ENCODE peak calls at places on chromosomes 13 and 19, in eight cellular contexts. Z is erythroblast; P is activated CD4-positive, alpha-beta T cell treated with anti-CD3 and anti-CD28 coated beads, Interleukin-2, amount 50 U/mL, for 24 hours; C is BJ; B is HEK293T; L is stimulated activated CD4-positive, alpha-beta T cell treated with anti-CD3 and anti-CD28 coated beads, Interleukin-4, amount 100 ng/mL, for 1 hour; H is CD4-positive, alpha-beta T cell; G is CD8-positive, alpha-beta memory T cell. T is an unnamed sample.

GRCh38 chr19:45117167-45117594 is 24.2 kb downstream of the PPP1R37 start:
- DNase-seq in Z (peak), P (peak), C (no peak), B (no peak), L (peak), H (peak), G (no peak), T (peak)

GRCh38 chr19:35048911-35049411 is 7.4 kb downstream of the HPN start:
- DNase-seq in Z (no peak), P (no peak), C (no peak), B (no peak), L (no peak), H (no peak), G (no peak), T (no peak)

GRCh38 chr19:31110331-31110730 is 238.9 kb downstream of the TSHZ3 start:
- DNase-seq in Z (no peak), P (no peak), C (no peak), B (no peak), L (no peak), H (no peak), G (no peak), T (peak)

GRCh38 chr19:43422000-43422688 is 7.5 kb downstream of the TEX101 start:
- DNase-seq in Z (no peak), P (no peak), C (no peak), B (no peak), L (no peak), H (no peak), G (no peak), T (no peak)

GRCh38 chr19:33503791-33504444 is 17.7 kb downstream of the PEPD start:
- DNase-seq in Z (no peak), P (no peak), C (no peak), B (no peak), L (no peak), H (no peak), G (no peak), T (no peak)

GRCh38 chr19:4453232-4454179 is 4.1 kb downstream of the UBXN6 start:
- DNase-seq in Z (no peak), P (no peak), C (no peak), B (no peak), L (no peak), H (no peak), G (no peak), T (no peak)

GRCh38 chr13:100068532-100068931 is 20.4 kb upstream of the PCCA start:
- DNase-seq in Z (no peak), P (no peak), C (no peak), B (no peak), L (no peak), H (no peak), G (no peak), T (no peak)

GRCh38 chr13:57878291-57878690 is 246.7 kb downstream of the PCDH17 start:
- DNase-seq in Z (no peak), P (no peak), C (no peak), B (no peak), L (no peak), H (no peak), G (no peak), T (no peak)

GRCh38 chr19:55633866-55634265 is 6.9 kb upstream of the ZNF580 start:
- DNase-seq in Z (no peak), P (no peak), C (no peak), B (no peak), L (no peak), H (no peak), G (no peak), T (no peak)

T was measured in cardiac muscle cell.